ENCODE peak calls at places on chromosomes 2 and 18, in seven cellular contexts. V is Ammon's horn, F is T47D, G is occipital lobe, U is head of caudate nucleus, C is DMS79 treated with DMSO at 0.1 percent for 48 hours, N is esophagus muscularis mucosa. O is an unnamed sample.

GRCh38 chr2:45651415-45652089 is at the start of gene PRKCE:
- DNase-seq in V (peak; percentile 50), F (peak; percentile 49), G (no peak), U (peak; percentile 62), C (peak; percentile 20), N (peak; percentile 96), O (peak; percentile 57)

GRCh38 chr2:104375206-104375605 is 478.7 kb upstream of the POU3F3 start:
- DNase-seq in V (no peak), F (no peak), G (no peak), U (no peak), C (no peak), N (peak; percentile 34), O (no peak)

GRCh38 chr18:5543854-5544389 is at the start of gene EPB41L3:
- DNase-seq in V (peak; percentile 43), F (no peak), G (no peak), U (peak; percentile 32), C (peak; percentile 39), N (no peak), O (no peak)

GRCh38 chr2:27857417-27858172 is 32.6 kb downstream of the RBKS start:
- DNase-seq in V (no peak), F (no peak), G (no peak), U (no peak), C (no peak), N (no peak), O (no peak)

GRCh38 chr2:113136828-113137775 is 9.7 kb downstream of the IL1RN start:
- DNase-seq in V (peak; percentile 60), F (peak; percentile 62), G (no peak), U (peak; percentile 28), C (peak; percentile 39), N (no peak), O (peak; percentile 51)

GRCh38 chr2:96264656-96265348 is 995 bp downstream of the TMEM127 start:
- DNase-seq in V (peak; percentile 40), F (peak; percentile 13), G (no peak), U (no peak), C (peak; percentile 51), N (no peak), O (peak; percentile 49)

GRCh38 chr2:177464549-177464948 is 72.0 kb downstream of the AGPS start:
- DNase-seq in V (no peak), F (no peak), G (no peak), U (no peak), C (no peak), N (no peak), O (no peak)

GRCh38 chr2:236088368-236089057 is 79.7 kb downstream of the GBX2 start:
- DNase-seq in V (no peak), F (no peak), G (no peak), U (no peak), C (no peak), N (no peak), O (no peak)

GRCh38 chr2:240154606-240155005 is 14.1 kb upstream of the OTOS start:
- DNase-seq in V (no peak), F (no peak), G (no peak), U (no peak), C (no peak), N (no peak), O (no peak)

GRCh38 chr2:237365671-237366070 is 48.3 kb downstream of the COL6A3 start:
- DNase-seq in V (no peak), F (no peak), G (no peak), U (no peak), C (no peak), N (no peak), O (no peak)

GRCh38 chr2:238169708-238170251 is 11.0 kb downstream of the ERFE start:
- DNase-seq in V (peak; percentile 37), F (no peak), G (peak; percentile 37), U (peak; percentile 23), C (no peak), N (no peak), O (no peak)

GRCh38 chr2:127582863-127583861 is 47.7 kb downstream of the MYO7B start:
- DNase-seq in V (no peak), F (no peak), G (no peak), U (no peak), C (no peak), N (no peak), O (no peak)

GRCh38 chr2:176647325-176648155 is 378.3 kb downstream of the MTX2 start:
- DNase-seq in V (no peak), F (no peak), G (no peak), U (no peak), C (peak; percentile 62), N (no peak), O (no peak)

GRCh38 chr18:75074196-75075015 is 134.5 kb downstream of the PTGR3 start:
- DNase-seq in V (no peak), F (no peak), G (no peak), U (no peak), C (no peak), N (peak; percentile 78), O (peak; percentile 1)

GRCh38 chr2:177275671-177276070 is 11.1 kb upstream of the NFE2L2 start:
- DNase-seq in V (no peak), F (no peak), G (no peak), U (no peak), C (no peak), N (no peak), O (no peak)

GRCh38 chr2:218032336-218033171 is 29.8 kb upstream of the TNS1 start:
- DNase-seq in V (no peak), F (no peak), G (no peak), U (no peak), C (peak; percentile 8), N (peak; percentile 87), O (peak; percentile 28)

O was measured in RPMI8226.